ENCODE peak calls at places on chromosomes 4 and X, in six cellular contexts. One of them, this sample, is unnamed.

GRCh38 chrX:119105826-119106225 is 21.8 kb downstream of the KIAA1210 start:
- DNase-seq in mesendoderm: no peak
- DNase-seq in H1: no peak
- DNase-seq in neuronal stem cell: no peak
- DNase-seq in trophoblast cell: no peak
- DNase-seq in IMR-90: peak; percentile 19
- DNase-seq in this sample: peak; percentile 22

GRCh38 chrX:15170927-15171326 is 99.0 kb downstream of the ASB9 start:
- DNase-seq in neuronal stem cell: no peak
- DNase-seq in IMR-90: no peak
- DNase-seq in H1: no peak
- DNase-seq in trophoblast cell: no peak
- DNase-seq in mesendoderm: no peak
- DNase-seq in this sample: peak; percentile 42

GRCh38 chr4:107094976-107095375 is 58.9 kb upstream of the DKK2 start:
- DNase-seq in IMR-90: no peak
- DNase-seq in mesendoderm: no peak
- DNase-seq in trophoblast cell: no peak
- DNase-seq in H1: no peak
- DNase-seq in neuronal stem cell: no peak
- DNase-seq in this sample: no peak

GRCh38 chr4:15455290-15455689 is 14.4 kb upstream of the CC2D2A start:
- DNase-seq in trophoblast cell: peak; percentile 74
- DNase-seq in H1: no peak
- DNase-seq in mesendoderm: no peak
- DNase-seq in neuronal stem cell: no peak
- DNase-seq in IMR-90: peak; percentile 50
- DNase-seq in this sample: peak; percentile 73

GRCh38 chr4:35965300-35965699 is 279.0 kb downstream of the ARAP2 start:
- DNase-seq in mesendoderm: no peak
- DNase-seq in trophoblast cell: no peak
- DNase-seq in H1: no peak
- DNase-seq in neuronal stem cell: no peak
- DNase-seq in IMR-90: no peak
- DNase-seq in this sample: no peak

GRCh38 chrX:10050481-10050880 is 83.3 kb downstream of the CLDN34 start:
- DNase-seq in H1: peak; percentile 50
- DNase-seq in IMR-90: peak; percentile 8
- DNase-seq in trophoblast cell: no peak
- DNase-seq in mesendoderm: peak; percentile 56
- DNase-seq in neuronal stem cell: no peak
- DNase-seq in this sample: no peak

GRCh38 chrX:17377047-17377692 is 2.2 kb downstream of the NHS start:
- DNase-seq in mesendoderm: peak; percentile 81
- DNase-seq in H1: peak; percentile 48
- DNase-seq in neuronal stem cell: peak; percentile 12
- DNase-seq in trophoblast cell: peak; percentile 89
- DNase-seq in IMR-90: peak; percentile 61
- DNase-seq in this sample: no peak

GRCh38 chrX:9486786-9487185 is 21.9 kb downstream of the TBL1X start:
- DNase-seq in neuronal stem cell: no peak
- DNase-seq in H1: no peak
- DNase-seq in mesendoderm: peak; percentile 12
- DNase-seq in trophoblast cell: peak; percentile 82
- DNase-seq in IMR-90: no peak
- DNase-seq in this sample: no peak

GRCh38 chrX:17944833-17945497 is 83.9 kb upstream of the RAI2 start:
- DNase-seq in IMR-90: no peak
- DNase-seq in neuronal stem cell: peak; percentile 14
- DNase-seq in H1: peak; percentile 45
- DNase-seq in mesendoderm: no peak
- DNase-seq in trophoblast cell: peak; percentile 50
- DNase-seq in this sample: no peak

GRCh38 chrX:10945463-10945862 is 165.7 kb upstream of the HCCS start:
- DNase-seq in neuronal stem cell: no peak
- DNase-seq in H1: no peak
- DNase-seq in IMR-90: no peak
- DNase-seq in mesendoderm: no peak
- DNase-seq in trophoblast cell: peak; percentile 29
- DNase-seq in this sample: no peak

GRCh38 chrX:48999030-48999429 is 3.0 kb downstream of the GRIPAP1 start:
- DNase-seq in mesendoderm: no peak
- DNase-seq in trophoblast cell: no peak
- DNase-seq in IMR-90: no peak
- DNase-seq in neuronal stem cell: no peak
- DNase-seq in H1: no peak
- DNase-seq in this sample: no peak

GRCh38 chr4:169773889-169774288 is 16.1 kb upstream of the HPF1 start:
- DNase-seq in trophoblast cell: no peak
- DNase-seq in neuronal stem cell: no peak
- DNase-seq in mesendoderm: no peak
- DNase-seq in IMR-90: no peak
- DNase-seq in H1: peak; percentile 28
- DNase-seq in this sample: no peak

GRCh38 chr4:6969826-6970800 is 60.5 kb downstream of the TBC1D14 start:
- DNase-seq in IMR-90: no peak
- DNase-seq in mesendoderm: no peak
- DNase-seq in trophoblast cell: no peak
- DNase-seq in neuronal stem cell: no peak
- DNase-seq in H1: no peak
- DNase-seq in this sample: no peak

GRCh38 chr4:123505457-123506310 is 109.1 kb downstream of the SPRY1 start:
- DNase-seq in mesendoderm: peak; percentile 97
- DNase-seq in H1: peak; percentile 88
- DNase-seq in neuronal stem cell: peak; percentile 82
- DNase-seq in IMR-90: peak; percentile 61
- DNase-seq in trophoblast cell: peak; percentile 53
- DNase-seq in this sample: peak; percentile 62

GRCh38 chrX:97159916-97160800 is 276.4 kb downstream of the RPA4 start:
- DNase-seq in neuronal stem cell: peak; percentile 11
- DNase-seq in trophoblast cell: peak; percentile 48
- DNase-seq in IMR-90: no peak
- DNase-seq in mesendoderm: peak; percentile 95
- DNase-seq in H1: no peak
- DNase-seq in this sample: no peak

GRCh38 chrX:39140581-39140980 is 339.3 kb downstream of the MID1IP1 start:
- DNase-seq in neuronal stem cell: no peak
- DNase-seq in trophoblast cell: no peak
- DNase-seq in mesendoderm: no peak
- DNase-seq in IMR-90: no peak
- DNase-seq in H1: no peak
- DNase-seq in this sample: no peak

GRCh38 chr4:31089815-31090214 is 369.6 kb downstream of the PCDH7 start:
- DNase-seq in neuronal stem cell: no peak
- DNase-seq in H1: no peak
- DNase-seq in trophoblast cell: no peak
- DNase-seq in IMR-90: peak; percentile 57
- DNase-seq in mesendoderm: no peak
- DNase-seq in this sample: peak; percentile 60

GRCh38 chr4:187071896-187072295 is 348.2 kb upstream of the FAT1 start:
- DNase-seq in mesendoderm: no peak
- DNase-seq in IMR-90: no peak
- DNase-seq in trophoblast cell: no peak
- DNase-seq in H1: no peak
- DNase-seq in neuronal stem cell: no peak
- DNase-seq in this sample: no peak
- H3K4me3 ChIP-seq in mesendoderm: no peak overlapping the region
- H3K4me3 ChIP-seq in IMR-90: no peak overlapping the region
- H3K4me3 ChIP-seq in trophoblast cell: no peak overlapping the region
- H3K4me3 ChIP-seq in H1: no peak overlapping the region
- H3K4me3 ChIP-seq in neuronal stem cell: no peak overlapping the region
- H3K4me3 ChIP-seq in this sample: no peak overlapping the region

DNA sequence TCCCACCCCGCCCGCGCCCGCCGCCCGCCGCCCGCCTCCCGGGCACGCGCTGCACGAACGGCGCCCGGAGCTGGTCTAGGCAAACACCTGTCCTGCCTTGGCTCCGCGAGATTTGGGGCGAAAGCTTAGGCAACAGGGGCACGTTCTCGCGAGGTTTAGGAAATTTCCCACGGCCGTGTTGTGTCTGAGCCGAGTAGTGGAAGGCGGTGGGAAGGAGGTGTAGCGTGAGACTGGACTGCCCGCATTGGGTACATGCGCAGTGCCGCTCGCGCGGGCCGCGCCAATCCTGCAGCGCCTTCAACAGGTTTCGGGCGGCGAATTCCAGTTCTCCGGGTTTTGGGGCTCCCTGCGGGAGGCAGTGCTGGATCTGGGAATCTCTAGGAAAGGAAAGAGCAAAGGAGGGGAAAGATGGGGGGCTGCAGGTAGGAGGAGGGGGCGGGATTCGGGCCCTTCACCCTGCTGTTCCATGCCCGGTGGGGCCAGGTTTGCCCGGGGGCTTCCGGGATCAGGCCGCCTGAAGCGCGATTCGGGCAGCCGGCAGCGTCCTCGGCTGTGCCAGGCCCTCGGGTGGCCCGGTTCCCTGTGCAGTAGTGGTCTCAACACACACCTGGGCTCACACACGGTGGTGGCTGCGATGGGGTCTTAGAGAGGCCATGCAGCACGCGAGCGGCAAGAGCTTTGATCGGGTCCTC is 1.2 kb upstream of the RBPJ start:
- DNase-seq in neuronal stem cell: peak; percentile 99
- DNase-seq in trophoblast cell: peak; percentile 100
- DNase-seq in H1: peak; percentile 97
- DNase-seq in mesendoderm: peak; percentile 100
- DNase-seq in IMR-90: peak; percentile 100
- DNase-seq in this sample: peak; percentile 100
- H3K4ac ChIP-seq in neuronal stem cell: peak overlapping the region; percentile 89
- H3K4ac ChIP-seq in trophoblast cell: peak overlapping the region; percentile 13
- H3K4ac ChIP-seq in H1: peak overlapping the region; percentile 73
- H3K4ac ChIP-seq in mesendoderm: no peak overlapping the region
- H3K4ac ChIP-seq in IMR-90: peak overlapping the region; percentile 78
- H3K4ac ChIP-seq in this sample: peak overlapping the region; percentile 71

GRCh38 chr4:2814627-2815026 is 21.7 kb downstream of the SH3BP2 start:
- DNase-seq in neuronal stem cell: no peak
- DNase-seq in H1: no peak
- DNase-seq in trophoblast cell: no peak
- DNase-seq in mesendoderm: no peak
- DNase-seq in IMR-90: no peak
- DNase-seq in this sample: no peak
- H3K4me3 ChIP-seq in neuronal stem cell: no peak overlapping the region
- H3K4me3 ChIP-seq in H1: no peak overlapping the region
- H3K4me3 ChIP-seq in trophoblast cell: no peak overlapping the region
- H3K4me3 ChIP-seq in mesendoderm: no peak overlapping the region
- H3K4me3 ChIP-seq in IMR-90: no peak overlapping the region
- H3K4me3 ChIP-seq in this sample: no peak overlapping the region

GRCh38 chrX:40167240-40168182 is 69.8 kb upstream of the BCOR start:
- DNase-seq in H1: peak; percentile 60
- DNase-seq in trophoblast cell: no peak
- DNase-seq in neuronal stem cell: no peak
- DNase-seq in IMR-90: no peak
- DNase-seq in mesendoderm: peak; percentile 67
- DNase-seq in this sample: peak; percentile 57
- H3K4ac ChIP-seq in H1: peak overlapping the region; percentile 32
- H3K4ac ChIP-seq in trophoblast cell: no peak overlapping the region
- H3K4ac ChIP-seq in neuronal stem cell: no peak overlapping the region
- H3K4ac ChIP-seq in IMR-90: no peak overlapping the region
- H3K4ac ChIP-seq in mesendoderm: no peak overlapping the region
- H3K4ac ChIP-seq in this sample: peak overlapping the region; percentile 15

DNA sequence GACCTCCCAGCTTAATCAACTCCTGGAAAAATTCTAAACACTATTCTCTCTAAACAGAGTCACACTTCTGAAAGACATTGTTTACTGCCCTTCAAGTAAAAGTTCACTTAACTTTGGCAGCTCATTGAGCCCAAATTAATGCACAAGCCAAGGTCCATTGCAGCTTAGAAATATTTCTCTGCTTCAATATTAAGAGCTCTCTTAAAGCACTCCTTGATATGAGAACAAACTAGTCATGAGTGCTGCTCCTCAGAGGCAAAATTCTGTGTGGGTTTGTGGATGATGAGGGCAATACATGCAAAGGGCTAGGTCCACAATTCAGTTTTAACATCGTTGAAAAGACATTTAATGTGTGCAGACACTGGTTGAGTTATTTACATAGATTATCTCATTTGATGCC is 12.8 kb upstream of the FMR1 start:
- DNase-seq in trophoblast cell: no peak
- DNase-seq in neuronal stem cell: no peak
- DNase-seq in H1: no peak
- DNase-seq in mesendoderm: no peak
- DNase-seq in IMR-90: no peak
- DNase-seq in this sample: no peak
- H3K4me3 ChIP-seq in trophoblast cell: no peak overlapping the region
- H3K4me3 ChIP-seq in neuronal stem cell: no peak overlapping the region
- H3K4me3 ChIP-seq in H1: no peak overlapping the region
- H3K4me3 ChIP-seq in mesendoderm: no peak overlapping the region
- H3K4me3 ChIP-seq in IMR-90: no peak overlapping the region
- H3K4me3 ChIP-seq in this sample: no peak overlapping the region

GRCh38 chrX:41334866-41335589 is 1.1 kb downstream of the DDX3X start:
- DNase-seq in neuronal stem cell: no peak
- DNase-seq in mesendoderm: peak; percentile 59
- DNase-seq in H1: no peak
- DNase-seq in trophoblast cell: no peak
- DNase-seq in IMR-90: peak; percentile 62
- DNase-seq in this sample: peak; percentile 59
- H3K4ac ChIP-seq in neuronal stem cell: no peak overlapping the region
- H3K4ac ChIP-seq in mesendoderm: peak overlapping the region; percentile 91
- H3K4ac ChIP-seq in H1: no peak overlapping the region
- H3K4ac ChIP-seq in trophoblast cell: peak overlapping the region; percentile 100
- H3K4ac ChIP-seq in IMR-90: peak overlapping the region; percentile 99
- H3K4ac ChIP-seq in this sample: peak overlapping the region; percentile 66

DNA sequence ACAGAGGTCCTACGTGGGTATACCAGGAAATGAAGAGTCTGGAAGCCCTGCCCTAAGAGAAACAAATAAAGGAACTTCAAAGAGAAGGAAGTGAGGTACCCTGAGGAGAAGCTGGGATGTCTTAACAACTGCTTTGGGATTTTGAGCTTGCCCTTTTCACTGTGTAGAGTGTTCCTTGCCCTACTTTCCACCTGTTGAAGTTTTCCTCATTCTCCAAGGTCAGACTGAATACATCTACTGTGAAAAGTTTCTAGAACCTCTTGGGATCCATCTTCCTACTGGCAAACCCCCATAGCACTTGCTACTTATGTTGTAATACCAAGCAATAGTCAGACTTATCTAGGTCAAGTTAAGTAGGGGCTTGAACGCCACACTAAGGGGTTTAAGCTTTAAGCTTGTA is 1.2 kb upstream of the REST start:
- DNase-seq in neuronal stem cell: peak; percentile 9
- DNase-seq in mesendoderm: no peak
- DNase-seq in IMR-90: no peak
- DNase-seq in trophoblast cell: no peak
- DNase-seq in H1: no peak
- DNase-seq in this sample: peak; percentile 25
- H3K4me3 ChIP-seq in neuronal stem cell: no peak overlapping the region
- H3K4me3 ChIP-seq in mesendoderm: no peak overlapping the region
- H3K4me3 ChIP-seq in IMR-90: no peak overlapping the region
- H3K4me3 ChIP-seq in trophoblast cell: no peak overlapping the region
- H3K4me3 ChIP-seq in H1: peak overlapping the region; percentile 68
- H3K4me3 ChIP-seq in this sample: no peak overlapping the region

This sample was measured in mesenchymal stem cell.